ENCODE peak calls at places on chromosome 11, in ten cellular contexts. X, F, D, S, K, R, L, O, E and J are unnamed samples.

GRCh38 chr11:117888140-117888561 is 11.7 kb upstream of the FXYD6 start:
- DNase-seq in X (no peak), F (no peak), D (no peak), S (no peak), K (peak; percentile 36), R (no peak), L (no peak), O (no peak), E (no peak), J (no peak)

GRCh38 chr11:79156031-79156430 is 284.8 kb downstream of the TENM4 start:
- DNase-seq in X (no peak), F (no peak), D (no peak), S (no peak), K (no peak), R (no peak), L (peak; percentile 39), O (no peak), E (no peak), J (no peak)

GRCh38 chr11:116262370-116262769 is 510.4 kb downstream of the BUD13 start:
- DNase-seq in X (no peak), F (no peak), D (no peak), S (no peak), K (no peak), R (no peak), L (no peak), O (no peak), E (no peak), J (no peak)

GRCh38 chr11:115247404-115247803 is 256.8 kb downstream of the CADM1 start:
- DNase-seq in X (no peak), F (no peak), D (no peak), S (no peak), K (no peak), R (no peak), L (no peak), O (no peak), E (peak; percentile 32), J (no peak)

GRCh38 chr11:26778000-26778757 is 56.3 kb upstream of the SLC5A12 start:
- DNase-seq in X (peak; percentile 88), F (peak; percentile 38), D (no peak), S (no peak), K (no peak), R (no peak), L (no peak), O (no peak), E (peak; percentile 35), J (no peak)

GRCh38 chr11:17375547-17375946 is 12.9 kb downstream of the KCNJ11 start:
- DNase-seq in X (no peak), F (no peak), D (no peak), S (no peak), K (no peak), R (no peak), L (no peak), O (no peak), E (no peak), J (no peak)

GRCh38 chr11:124536520-124536919 is 6.9 kb downstream of the OR8B12 start:
- DNase-seq in X (peak; percentile 99), F (peak; percentile 92), D (peak; percentile 50), S (no peak), K (peak; percentile 81), R (no peak), L (peak; percentile 48), O (peak; percentile 43), E (no peak), J (peak; percentile 15)

GRCh38 chr11:110858556-110858921 is 146.3 kb upstream of the ARHGAP20 start:
- DNase-seq in X (no peak), F (peak; percentile 43), D (no peak), S (no peak), K (no peak), R (no peak), L (peak; percentile 11), O (no peak), E (no peak), J (peak; percentile 47)

GRCh38 chr11:2178906-2179494 is 7.4 kb upstream of the TH start:
- DNase-seq in X (no peak), F (peak; percentile 27), D (no peak), S (no peak), K (peak; percentile 70), R (no peak), L (no peak), O (no peak), E (no peak), J (no peak)

GRCh38 chr11:73184953-73185671 is 33.0 kb upstream of the P2RY2 start:
- DNase-seq in X (peak; percentile 97), F (peak; percentile 62), D (peak; percentile 68), S (peak; percentile 21), K (peak; percentile 75), R (peak; percentile 46), L (peak; percentile 81), O (peak; percentile 84), E (no peak), J (peak; percentile 80)

GRCh38 chr11:85784907-85785306 is 26.0 kb downstream of the SYTL2 start:
- DNase-seq in X (peak; percentile 67), F (no peak), D (no peak), S (no peak), K (no peak), R (no peak), L (no peak), O (no peak), E (no peak), J (no peak)

GRCh38 chr11:118917488-118918127 is 8.1 kb downstream of the BCL9L start:
- DNase-seq in X (no peak), F (peak; percentile 94), D (no peak), S (no peak), K (peak; percentile 81), R (no peak), L (peak; percentile 73), O (no peak), E (no peak), J (peak; percentile 78)

GRCh38 chr11:47257518-47258316 is at the start of gene NR1H3:
- DNase-seq in X (peak; percentile 84), F (peak; percentile 95), D (peak; percentile 79), S (no peak), K (peak; percentile 85), R (peak; percentile 30), L (peak; percentile 62), O (peak; percentile 82), E (no peak), J (peak; percentile 63)

GRCh38 chr11:94788396-94788795 is 20.2 kb downstream of the AMOTL1 start:
- DNase-seq in X (no peak), F (no peak), D (no peak), S (no peak), K (no peak), R (no peak), L (no peak), O (no peak), E (no peak), J (no peak)

GRCh38 chr11:126403658-126404057 is 48.2 kb downstream of the ST3GAL4 start:
- DNase-seq in X (no peak), F (no peak), D (no peak), S (no peak), K (no peak), R (no peak), L (no peak), O (no peak), E (no peak), J (no peak)

GRCh38 chr11:8833568-8834275 is 77.3 kb upstream of the AKIP1 start:
- DNase-seq in X (no peak), F (no peak), D (no peak), S (no peak), K (peak; percentile 36), R (no peak), L (no peak), O (no peak), E (no peak), J (no peak)

GRCh38 chr11:118374729-118375128 is 15.3 kb downstream of the UBE4A start:
- DNase-seq in X (no peak), F (no peak), D (no peak), S (no peak), K (no peak), R (no peak), L (no peak), O (no peak), E (no peak), J (no peak)

GRCh38 chr11:787084-787675 is 2.7 kb downstream of the CEND1 start:
- DNase-seq in X (no peak), F (no peak), D (no peak), S (no peak), K (no peak), R (no peak), L (no peak), O (no peak), E (no peak), J (no peak)

GRCh38 chr11:11660351-11660750 is 38.5 kb upstream of the GALNT18 start:
- DNase-seq in X (no peak), F (no peak), D (no peak), S (no peak), K (no peak), R (no peak), L (no peak), O (no peak), E (no peak), J (no peak)

GRCh38 chr11:13384837-13385417 is 78.1 kb downstream of the BTBD10 start:
- DNase-seq in X (peak; percentile 74), F (peak; percentile 72), D (peak; percentile 67), S (no peak), K (peak; percentile 66), R (peak; percentile 16), L (no peak), O (peak; percentile 31), E (no peak), J (no peak)

GRCh38 chr11:35618497-35619029 is 303 bp downstream of the FJX1 start:
- DNase-seq in X (no peak), F (peak; percentile 46), D (peak; percentile 72), S (no peak), K (no peak), R (peak; percentile 30), L (no peak), O (peak; percentile 33), E (no peak), J (no peak)

GRCh38 chr11:9004310-9004945 is 627 bp upstream of the NRIP3 start:
- DNase-seq in X (no peak), F (no peak), D (peak; percentile 74), S (no peak), K (peak; percentile 47), R (peak; percentile 43), L (no peak), O (no peak), E (no peak), J (no peak)

GRCh38 chr11:113991170-113991569 is 16.3 kb downstream of the HTR3A start:
- DNase-seq in X (peak; percentile 74), F (peak; percentile 65), D (peak; percentile 85), S (no peak), K (peak; percentile 64), R (peak; percentile 63), L (peak; percentile 27), O (peak; percentile 49), E (no peak), J (no peak)

GRCh38 chr11:75731095-75731494 is 13.5 kb downstream of the MOGAT2 start:
- DNase-seq in X (no peak), F (no peak), D (no peak), S (no peak), K (no peak), R (no peak), L (no peak), O (no peak), E (no peak), J (no peak)

GRCh38 chr11:115699733-115700132 is 195.5 kb upstream of the CADM1 start:
- DNase-seq in X (no peak), F (no peak), D (no peak), S (no peak), K (no peak), R (no peak), L (peak; percentile 34), O (no peak), E (peak; percentile 53), J (no peak)

GRCh38 chr11:3353066-3353465 is 25.9 kb downstream of the ZNF195 start:
- DNase-seq in X (peak; percentile 2), F (no peak), D (no peak), S (no peak), K (no peak), R (no peak), L (no peak), O (no peak), E (no peak), J (no peak)

GRCh38 chr11:2583605-2583958 is 116.2 kb downstream of the KCNQ1OT1 start:
- DNase-seq in X (no peak), F (no peak), D (no peak), S (no peak), K (no peak), R (peak; percentile 9), L (no peak), O (peak; percentile 5), E (no peak), J (peak; percentile 0)

GRCh38 chr11:77374108-77374507 is 72.6 kb upstream of the GDPD4 start:
- DNase-seq in X (no peak), F (no peak), D (no peak), S (no peak), K (no peak), R (no peak), L (no peak), O (no peak), E (no peak), J (no peak)